ENCODE peak calls at places on chromosomes 6 and 20, in ten cellular contexts. R, K, A, W, N, S, P, X, E and F are unnamed samples. For H3K9me3, the result is how much of the 10 kb centered on the place peaks cover.

GRCh38 chr6:28545955-28546354 is 20.3 kb downstream of the GPX5 start:
- DNase-seq in K (no peak), S (no peak), W (no peak), E (no peak), A (no peak), X (no peak), R (no peak), N (no peak), P (no peak), F (no peak)

GRCh38 chr20:51553897-51554504 is 11.5 kb upstream of the NFATC2 start:
- DNase-seq in W (peak), N (no peak), E (no peak), X (peak), R (no peak), K (no peak), P (no peak), S (no peak), A (no peak), F (no peak)

GRCh38 chr6:152170702-152171667 is 363.5 kb downstream of the ESR1 start:
- DNase-seq in X (peak), P (no peak), S (no peak), W (peak), A (no peak), E (no peak), K (peak), R (no peak), N (no peak), F (no peak)

GRCh38 chr6:87929843-87930288 is 117.8 kb upstream of the SPACA1 start:
- DNase-seq in X (peak), K (peak), E (peak), N (peak), A (peak), P (peak), R (peak), W (peak), S (peak), F (peak)

GRCh38 chr6:93842178-93842577 is 422.8 kb upstream of the EPHA7 start:
- DNase-seq in K (no peak), S (no peak), R (no peak), W (no peak), N (no peak), P (no peak), A (no peak), X (no peak), E (peak), F (no peak)

GRCh38 chr6:111367393-111368088 is 115.5 kb downstream of the REV3L start:
- DNase-seq in E (no peak), P (no peak), K (no peak), X (peak), S (no peak), W (no peak), A (no peak), R (no peak), N (no peak), F (no peak)

GRCh38 chr6:28496099-28496779 is 19.4 kb downstream of the GPX6 start:
- DNase-seq in W (no peak), E (peak), N (no peak), P (no peak), S (no peak), R (no peak), K (no peak), A (no peak), X (peak), F (no peak)

GRCh38 chr6:71403422-71404134 is 115.0 kb downstream of the OGFRL1 start:
- DNase-seq in N (no peak), S (no peak), R (no peak), A (no peak), X (peak), P (no peak), W (no peak), K (no peak), E (peak), F (no peak)

GRCh38 chr20:62479218-62479617 is 3.4 kb upstream of the GATA5 start:
- DNase-seq in W (no peak), P (no peak), K (no peak), R (no peak), A (no peak), E (no peak), S (no peak), X (no peak), N (no peak), F (no peak)

GRCh38 chr6:9522101-9522500 is 892.8 kb downstream of the TFAP2A start:
- DNase-seq in A (no peak), E (no peak), S (no peak), R (no peak), P (no peak), K (no peak), X (peak), N (no peak), W (no peak), F (no peak)

GRCh38 chr6:138692058-138692977 is 81.3 kb upstream of the CCDC28A start:
- DNase-seq in K (peak), N (peak), X (peak), W (peak), E (peak), S (peak), R (peak), P (peak), A (peak), F (no peak)

GRCh38 chr20:25407311-25408169 is at the start of gene GINS1:
- DNase-seq in N (peak), R (peak), K (peak), P (peak), S (peak), E (peak), W (peak), A (peak), X (peak), F (peak)

GRCh38 chr20:11454966-11455799 is 462.5 kb upstream of the BTBD3 start:
- DNase-seq in K (no peak), A (no peak), R (no peak), E (peak), P (no peak), X (peak), W (peak), N (no peak), S (no peak), F (no peak)

GRCh38 chr6:152299336-152299735 is 337.8 kb downstream of the SYNE1 start:
- DNase-seq in S (no peak), N (no peak), E (no peak), X (no peak), A (no peak), P (no peak), W (no peak), R (no peak), K (no peak), F (no peak)

GRCh38 chr20:38893056-38893455 is 33.2 kb upstream of the FAM83D start:
- DNase-seq in R (no peak), E (no peak), S (no peak), W (no peak), P (no peak), K (no peak), N (no peak), X (no peak), A (no peak), F (no peak)

GRCh38 chr6:133548409-133548808 is 307.3 kb downstream of the EYA4 start:
- DNase-seq in P (no peak), E (no peak), R (no peak), K (no peak), W (peak), X (peak), A (no peak), N (no peak), S (no peak), F (no peak)

GRCh38 chr20:50510706-50511401 is 671 bp downstream of the PTPN1 start:
- DNase-seq in S (no peak), E (peak), A (no peak), R (peak), P (no peak), K (no peak), X (no peak), N (peak), W (no peak), F (no peak)

GRCh38 chr6:163750436-163751031 is 336.0 kb downstream of the QKI start:
- DNase-seq in E (no peak), W (no peak), K (no peak), P (no peak), N (no peak), R (no peak), S (no peak), A (no peak), X (no peak), F (no peak)

GRCh38 chr6:14273196-14273595 is 155.6 kb downstream of the CD83 start:
- DNase-seq in X (no peak), A (no peak), K (no peak), R (no peak), P (no peak), N (no peak), S (no peak), E (no peak), W (no peak), F (no peak)

GRCh38 chr20:57526885-57527566 is 2.1 kb upstream of the CTCFL start:
- DNase-seq in A (no peak), W (no peak), X (no peak), K (no peak), E (no peak), S (no peak), R (no peak), N (no peak), P (no peak), F (no peak)

GRCh38 chr6:36150283-36150682 is 20.0 kb downstream of the MAPK13 start:
- DNase-seq in W (no peak), N (no peak), E (no peak), K (no peak), S (no peak), A (no peak), X (no peak), P (no peak), R (no peak), F (no peak)

GRCh38 chr6:72987305-72987704 is 238.0 kb downstream of the KHDC1L start:
- DNase-seq in S (no peak), X (no peak), A (no peak), R (no peak), E (no peak), P (no peak), N (no peak), W (no peak), K (no peak), F (no peak)
- H3K9me3 ChIP-seq in S (under half), X (under half), A (under half), R (under half), E (under half), P (under half), N (under half), W (under half), K (under half), F (under half)

GRCh38 chr6:147922764-147923163 is 414.3 kb downstream of the SAMD5 start:
- DNase-seq in K (no peak), X (no peak), S (no peak), N (no peak), R (no peak), P (no peak), W (no peak), E (no peak), A (no peak), F (no peak)

GRCh38 chr6:147930743-147931142 is 411.9 kb upstream of the SASH1 start:
- DNase-seq in X (no peak), E (peak), W (no peak), N (no peak), R (no peak), K (no peak), S (no peak), A (no peak), P (no peak), F (no peak)

GRCh38 chr6:147924598-147924997 is 416.1 kb downstream of the SAMD5 start:
- DNase-seq in X (no peak), A (no peak), K (no peak), R (no peak), N (no peak), S (no peak), W (no peak), P (no peak), E (no peak), F (no peak)

DNA sequence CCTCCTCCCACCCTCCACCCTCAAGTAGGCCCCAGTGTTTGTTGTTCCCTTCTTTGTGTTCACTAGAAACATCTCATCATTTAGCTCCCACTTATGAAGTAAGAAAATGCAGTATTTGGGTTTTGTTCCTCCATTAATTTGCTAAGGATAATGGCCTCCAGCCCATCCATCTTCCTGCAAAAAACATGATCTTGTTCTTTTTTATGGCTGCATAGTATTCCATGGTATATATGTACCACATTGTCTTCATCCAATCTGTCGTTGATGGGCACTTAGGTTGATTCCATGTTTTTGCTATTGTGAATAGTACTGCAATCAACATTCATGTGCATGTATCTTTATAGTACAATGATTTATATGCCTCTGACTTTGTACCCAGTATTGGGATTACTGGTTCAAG is 416.8 kb upstream of the SASH1 start:
- DNase-seq in X (no peak), P (no peak), A (no peak), E (no peak), R (no peak), W (no peak), N (no peak), K (no peak), S (no peak), F (no peak)
- TF ChIP-seq CTCF in X (no peak), P (no peak), A (no peak), E (no peak), R (no peak), W (no peak), N (no peak), K (no peak), S (no peak), F (no peak)

GRCh38 chr6:291148-291696 is 1.1 kb upstream of the DUSP22 start:
- DNase-seq in E (peak), R (no peak), K (no peak), W (no peak), X (peak), P (no peak), S (no peak), A (no peak), N (no peak), F (peak)

GRCh38 chr6:293185-294174 is 1.2 kb downstream of the DUSP22 start:
- DNase-seq in X (no peak), A (no peak), K (no peak), R (peak), W (no peak), P (no peak), N (peak), S (peak), E (peak), F (peak)

GRCh38 chr6:290111-290932 is 2.0 kb upstream of the DUSP22 start:
- DNase-seq in E (no peak), W (no peak), S (no peak), N (no peak), R (no peak), P (no peak), K (no peak), A (no peak), X (no peak), F (peak)

GRCh38 chr6:292506-293184 is 358 bp downstream of the DUSP22 start:
- DNase-seq in K (peak), E (peak), P (no peak), N (peak), R (peak), S (peak), W (peak), X (peak), A (peak), F (peak)

DNA sequence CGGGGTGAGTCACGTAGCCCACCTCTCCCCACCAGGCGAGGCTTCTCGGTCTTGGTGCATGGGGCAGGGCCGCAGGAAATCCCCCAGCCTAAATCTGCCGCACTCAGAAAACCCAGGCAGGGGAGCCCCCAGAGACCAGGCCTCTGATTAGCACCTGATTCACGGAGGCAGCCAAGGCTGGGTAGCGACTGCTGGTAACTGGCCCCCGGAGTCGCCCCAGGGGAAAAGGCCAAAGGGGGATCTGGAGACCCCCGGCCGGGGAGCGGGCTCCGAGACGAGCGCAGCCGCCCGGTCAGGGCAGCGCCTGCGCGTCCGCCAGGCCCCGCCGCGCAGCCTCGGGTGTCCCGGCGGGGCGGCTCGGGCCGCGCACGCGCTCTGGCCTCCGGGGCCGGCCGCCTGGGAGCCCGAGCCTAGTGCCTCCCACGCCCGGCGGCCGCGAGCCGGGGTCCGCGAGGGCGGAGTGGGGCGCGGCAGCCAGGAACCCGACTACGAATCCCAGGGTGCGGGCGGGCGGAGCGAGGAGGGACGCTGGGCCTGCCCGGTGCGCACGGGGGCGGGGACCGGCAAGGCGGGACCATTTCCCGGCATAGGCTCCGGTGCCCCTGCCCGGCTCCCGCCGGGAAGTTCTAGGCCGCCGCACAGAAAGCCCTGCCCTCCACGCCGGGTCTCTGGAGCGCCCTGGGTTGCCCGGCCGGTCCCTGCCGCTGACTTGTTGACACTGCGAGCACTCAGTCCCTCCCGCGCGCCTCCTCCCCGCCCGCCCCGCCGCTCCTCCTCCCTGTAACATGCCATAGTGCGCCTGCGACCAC is at the start of gene DUSP22:
- DNase-seq in A (peak), P (peak), X (peak), R (peak), S (peak), E (peak), N (peak), W (peak), K (peak), F (peak)
- H3K9me3 ChIP-seq in A (under half), P (under half), X (under half), R (under half), S (under half), E (under half), N (under half), W (under half), K (under half), F (under half)

DNA sequence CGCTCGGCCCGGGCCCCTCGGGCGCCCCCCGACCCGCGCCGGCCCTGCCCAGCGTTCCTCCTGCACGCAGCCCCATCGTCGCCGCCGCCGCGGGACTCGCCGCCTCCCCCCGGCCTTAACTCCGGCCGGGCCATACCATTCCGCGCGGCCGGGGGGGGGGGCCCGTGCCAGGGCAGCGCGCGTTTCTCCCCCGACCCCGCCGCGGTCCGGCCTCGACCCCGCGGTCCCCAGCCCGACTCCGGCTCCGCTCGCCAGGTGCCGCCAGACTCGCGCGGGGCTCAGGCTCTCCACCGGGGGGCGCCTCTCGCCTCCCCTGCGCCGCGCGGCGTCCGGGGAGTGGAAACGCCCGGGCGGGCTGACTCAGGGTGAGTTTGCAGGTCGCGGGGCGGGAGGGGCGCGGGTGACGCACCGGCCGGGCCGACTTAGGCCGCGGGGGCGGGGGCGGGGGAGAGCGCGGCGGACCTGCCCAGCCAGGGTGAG is at the start of gene SRXN1:
- DNase-seq in X (peak), W (peak), A (peak), N (peak), R (peak), K (peak), P (peak), E (peak), S (peak), F (peak)
- TF ChIP-seq CTCF in X (peak), W (peak), A (peak), N (peak), R (peak), K (peak), P (no peak), E (peak), S (peak), F (peak)

DNA sequence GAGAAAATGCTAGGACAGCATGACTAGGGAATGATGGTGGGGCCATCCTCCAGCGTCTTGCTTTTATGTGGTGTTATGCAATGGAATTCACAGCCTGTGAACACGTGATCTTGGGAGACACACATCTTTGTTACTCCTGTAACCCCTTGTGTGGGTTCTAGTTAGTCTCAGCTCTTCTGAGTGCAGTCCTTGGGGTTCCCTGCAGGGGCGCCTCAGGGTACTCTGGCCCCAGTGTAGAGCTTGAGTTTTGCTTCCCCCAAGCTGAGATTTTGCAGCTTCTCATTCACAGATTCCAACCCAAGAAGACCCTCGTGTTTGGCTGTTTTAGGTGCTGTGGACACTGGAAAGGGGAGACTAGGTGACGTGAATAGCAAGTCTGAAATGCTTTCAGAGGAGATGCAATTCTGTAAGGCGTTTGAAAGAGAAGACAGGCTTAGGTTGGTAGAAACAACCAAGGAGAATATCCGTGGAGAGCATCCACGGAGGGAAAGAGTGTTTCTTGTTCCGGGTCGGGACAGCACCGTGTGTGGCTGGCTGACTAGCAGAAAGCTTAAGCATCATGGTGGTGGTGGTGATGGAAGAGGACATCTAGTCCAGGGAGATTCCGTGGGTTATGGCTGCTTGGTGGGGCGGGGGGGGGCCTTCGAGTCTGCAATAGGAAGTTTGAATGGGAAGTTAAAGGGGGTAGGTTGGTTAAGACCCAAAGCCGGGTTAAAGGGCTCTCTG is 30.1 kb downstream of the DUSP22 start:
- DNase-seq in S (no peak), R (peak), E (no peak), X (no peak), N (peak), A (no peak), K (no peak), P (no peak), W (no peak), F (no peak)
- H3K9me3 ChIP-seq in S (under half), R (under half), E (under half), X (under half), N (under half), A (under half), K (under half), P (under half), W (under half), F (under half)